ENCODE peak calls at places on chromosome 15, in six cellular contexts. D, B, T, N, L and G are unnamed samples.

GRCh38 chr15:53573091-53573490 is 186.4 kb downstream of the WDR72 start:
- DNase-seq in D (no peak), B (no peak), T (no peak), N (no peak), L (no peak), G (no peak)

GRCh38 chr15:76987896-76988860 is 6.7 kb upstream of the PSTPIP1 start:
- DNase-seq in D (no peak), B (no peak), T (peak), N (peak), L (no peak), G (no peak)

GRCh38 chr15:59879506-59879905 is 124.6 kb upstream of the FOXB1 start:
- DNase-seq in D (peak), B (peak), T (no peak), N (no peak), L (no peak), G (no peak)

GRCh38 chr15:90138071-90138833 is 36.0 kb upstream of the IDH2 start:
- DNase-seq in D (no peak), B (no peak), T (no peak), N (no peak), L (no peak), G (no peak)

GRCh38 chr15:43939070-43939469 is 112.3 kb downstream of the WDR76 start:
- DNase-seq in D (no peak), B (no peak), T (no peak), N (peak), L (no peak), G (no peak)

GRCh38 chr15:95259513-95259912 is 1028.2 kb downstream of the MCTP2 start:
- DNase-seq in D (peak), B (peak), T (peak), N (peak), L (peak), G (peak)

GRCh38 chr15:101540480-101541239 is 51.2 kb upstream of the PCSK6 start:
- DNase-seq in D (no peak), B (no peak), T (no peak), N (no peak), L (no peak), G (no peak)

GRCh38 chr15:57322602-57323250 is 53.6 kb upstream of the CGNL1 start:
- DNase-seq in D (no peak), B (no peak), T (no peak), N (no peak), L (peak), G (no peak)

GRCh38 chr15:51623386-51623938 is 891 bp upstream of the DMXL2 start:
- DNase-seq in D (no peak), B (peak), T (no peak), N (peak), L (no peak), G (no peak)